ENCODE peak calls at places on chromosomes 7 and 10, in four cellular contexts. B, W, D and E are unnamed samples.

GRCh38 chr7:132242192-132242812 is 334.0 kb downstream of the PLXNA4 start:
- DNase-seq in B (no peak), W (no peak), D (no peak), E (no peak)

GRCh38 chr10:58932821-58933314 is 243.6 kb upstream of the PHYHIPL start:
- DNase-seq in B (no peak), W (no peak), D (no peak), E (no peak)

GRCh38 chr7:20417260-20417659 is 86.6 kb downstream of the ITGB8 start:
- DNase-seq in B (no peak), W (no peak), D (no peak), E (no peak)

GRCh38 chr10:45432700-45433472 is 58.9 kb downstream of the ALOX5 start:
- DNase-seq in B (no peak), W (no peak), D (no peak), E (no peak)

GRCh38 chr10:73781879-73782748 is at the start of gene CHCHD1:
- DNase-seq in B (peak; percentile 82), W (peak; percentile 88), D (peak; percentile 80), E (peak; percentile 91)

GRCh38 chr7:157837561-157837960 is 500.8 kb downstream of the DNAJB6 start:
- DNase-seq in B (no peak), W (no peak), D (no peak), E (no peak)

GRCh38 chr10:31353574-31353973 is 34.6 kb downstream of the ZEB1 start:
- DNase-seq in B (no peak), W (no peak), D (peak; percentile 46), E (no peak)

GRCh38 chr10:71431945-71432905 is 35.5 kb downstream of the CDH23 start:
- DNase-seq in B (peak; percentile 43), W (peak; percentile 48), D (no peak), E (peak; percentile 34)

GRCh38 chr10:92756233-92757065 is 66.7 kb downstream of the HHEX start:
- DNase-seq in B (no peak), W (peak; percentile 75), D (peak; percentile 92), E (no peak)

GRCh38 chr10:132448248-132448731 is 51.3 kb downstream of the PWWP2B start:
- DNase-seq in B (peak; percentile 84), W (peak; percentile 81), D (no peak), E (peak; percentile 86)

GRCh38 chr10:113006656-113007342 is 56.8 kb downstream of the TCF7L2 start:
- DNase-seq in B (no peak), W (no peak), D (no peak), E (no peak)

GRCh38 chr7:106418094-106418493 is 133.3 kb upstream of the NAMPT start:
- DNase-seq in B (no peak), W (no peak), D (no peak), E (no peak)

GRCh38 chr10:13794982-13795381 is 208.2 kb downstream of the PRPF18 start:
- DNase-seq in B (no peak), W (no peak), D (no peak), E (no peak)

GRCh38 chr10:522350-522749 is 167.1 kb downstream of the DIP2C start:
- DNase-seq in B (no peak), W (no peak), D (no peak), E (peak; percentile 42)

GRCh38 chr10:92068900-92069299 is 145.3 kb downstream of the BTAF1 start:
- DNase-seq in B (no peak), W (no peak), D (no peak), E (no peak)

GRCh38 chr10:121448768-121449456 is 149.3 kb downstream of the FGFR2 start:
- DNase-seq in B (no peak), W (no peak), D (no peak), E (no peak)
- TF ChIP-seq CTCF in B (no peak), W (no peak), D (no peak), E (no peak)

DNA sequence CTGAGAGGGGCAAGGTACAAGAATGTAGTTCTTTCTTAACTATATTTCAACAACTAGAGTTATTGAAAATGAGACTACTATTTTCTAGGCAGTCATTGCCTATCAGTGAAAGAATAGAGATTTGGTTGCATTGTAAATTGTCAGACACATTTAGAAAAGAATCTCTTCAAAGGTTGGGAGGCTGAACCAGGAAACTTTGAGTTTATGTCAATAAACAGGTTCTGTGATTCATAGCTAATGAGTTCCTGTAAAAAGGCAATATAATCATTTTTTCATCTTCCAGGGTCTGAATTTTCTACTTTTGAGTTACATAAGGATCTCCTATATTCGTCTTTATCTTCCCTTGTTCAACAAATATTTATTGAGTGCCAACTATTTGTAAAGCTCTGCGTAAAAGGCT is 47.1 kb downstream of the MAGI2 start:
- DNase-seq in B (no peak), W (no peak), D (peak; percentile 3), E (no peak)
- TF ChIP-seq FOXJ3 in B (no peak), W (no peak), D (no peak), E (no peak)

GRCh38 chr10:24574578-24575155 is 149.0 kb downstream of the ARHGAP21 start:
- DNase-seq in B (no peak), W (peak; percentile 72), D (no peak), E (no peak)
- TF ChIP-seq CTCF in B (no peak), W (no peak), D (no peak), E (no peak)

GRCh38 chr10:93993414-93993781 is 333 bp upstream of the PLCE1 start:
- DNase-seq in B (no peak), W (no peak), D (no peak), E (no peak)
- TF ChIP-seq FOXJ3 in B (no peak), W (no peak), D (no peak), E (no peak)

DNA sequence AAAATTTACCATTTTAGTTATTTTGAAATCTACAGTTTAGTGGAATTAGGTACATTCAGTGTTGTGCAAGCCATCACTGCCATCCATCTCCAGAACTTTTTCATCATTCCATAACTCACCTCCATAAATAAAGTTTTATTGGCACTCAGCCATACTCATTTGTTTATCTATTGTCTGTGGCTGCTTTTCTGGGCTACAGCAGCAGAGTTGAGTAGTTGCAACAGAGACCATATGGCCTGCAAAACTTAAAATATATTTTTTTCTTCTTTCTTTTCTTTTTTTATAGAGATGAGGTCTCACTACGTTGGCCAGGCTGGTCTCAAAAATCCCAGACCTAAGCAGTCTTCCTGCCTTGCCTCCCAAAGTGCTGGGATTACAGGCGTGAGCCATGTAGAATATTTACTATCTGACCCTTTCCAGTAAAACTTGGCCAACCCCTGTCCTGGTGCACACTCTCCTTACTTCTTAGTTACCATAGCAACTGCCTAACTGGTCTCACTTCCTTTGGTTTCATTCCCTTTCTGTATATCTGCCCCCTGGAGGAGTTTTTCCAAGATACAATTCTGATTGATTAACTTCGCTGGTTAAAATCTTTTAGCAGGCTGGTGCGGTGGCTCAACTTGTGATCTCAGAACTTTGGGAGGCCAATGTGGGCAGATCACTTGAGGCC is 133.2 kb downstream of the CUX1 start:
- DNase-seq in B (no peak), W (peak; percentile 79), D (no peak), E (no peak)
- TF ChIP-seq CTCF in B (no peak), W (no peak), D (no peak), E (peak; percentile 61)

GRCh38 chr7:83038787-83039186 is 123.9 kb downstream of the PCLO start:
- DNase-seq in B (no peak), W (no peak), D (no peak), E (no peak)
- TF ChIP-seq FOXJ3 in B (no peak), W (no peak), D (no peak), E (no peak)

GRCh38 chr10:124417846-124418725 is 637 bp downstream of the OAT start:
- DNase-seq in B (peak; percentile 59), W (no peak), D (peak; percentile 16), E (peak; percentile 83)

GRCh38 chr10:124419635-124420034 is 912 bp upstream of the OAT start:
- DNase-seq in B (no peak), W (no peak), D (no peak), E (no peak)

GRCh38 chr10:124420254-124420653 is 1.5 kb upstream of the OAT start:
- DNase-seq in B (no peak), W (peak; percentile 28), D (no peak), E (no peak)

GRCh38 chr10:124416733-124417132 is 2.0 kb downstream of the OAT start:
- DNase-seq in B (no peak), W (no peak), D (peak; percentile 74), E (no peak)

DNA sequence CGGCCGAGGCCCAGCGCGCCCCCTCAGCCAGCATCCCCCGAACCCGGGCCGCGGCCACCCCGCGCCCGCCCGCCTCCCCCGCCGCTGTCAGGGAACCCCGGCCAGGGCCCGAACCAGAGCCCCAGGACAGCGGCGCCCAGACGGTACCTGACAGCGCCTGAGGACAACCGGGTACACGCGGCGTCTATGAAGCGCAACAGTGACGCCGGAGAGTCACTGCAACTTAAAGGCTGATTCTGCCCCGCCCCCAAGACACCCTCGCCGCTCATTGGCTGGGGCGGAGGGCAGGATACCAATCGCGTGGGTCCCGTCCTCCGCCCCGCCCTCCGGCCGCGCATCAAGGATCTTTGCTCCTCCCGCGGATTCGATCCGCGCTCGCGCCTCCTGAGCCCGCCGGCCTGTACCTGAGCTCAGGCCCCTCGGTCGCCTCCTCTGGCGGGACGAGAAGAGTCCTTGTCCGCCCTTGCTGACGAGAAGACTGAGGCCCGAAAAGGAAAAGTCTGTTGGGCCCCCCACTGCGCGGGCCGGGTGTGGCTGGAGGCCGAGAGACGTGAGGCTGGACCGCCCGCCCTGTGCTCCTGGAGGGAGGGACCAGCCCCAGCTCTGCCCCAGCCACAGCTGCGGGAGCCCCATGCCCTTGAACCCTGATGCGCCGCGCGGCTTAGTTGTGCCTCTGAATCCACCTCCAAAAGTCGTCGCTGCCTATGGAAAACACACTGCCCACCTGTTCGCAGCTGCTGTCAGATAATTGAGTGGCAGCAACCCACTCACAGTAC is at the start of gene OAT:
- DNase-seq in B (peak; percentile 99), W (peak; percentile 91), D (peak; percentile 93), E (peak; percentile 99)
- TF ChIP-seq CTCF in B (no peak), W (peak; percentile 41), D (peak; percentile 48), E (peak; percentile 11)

DNA sequence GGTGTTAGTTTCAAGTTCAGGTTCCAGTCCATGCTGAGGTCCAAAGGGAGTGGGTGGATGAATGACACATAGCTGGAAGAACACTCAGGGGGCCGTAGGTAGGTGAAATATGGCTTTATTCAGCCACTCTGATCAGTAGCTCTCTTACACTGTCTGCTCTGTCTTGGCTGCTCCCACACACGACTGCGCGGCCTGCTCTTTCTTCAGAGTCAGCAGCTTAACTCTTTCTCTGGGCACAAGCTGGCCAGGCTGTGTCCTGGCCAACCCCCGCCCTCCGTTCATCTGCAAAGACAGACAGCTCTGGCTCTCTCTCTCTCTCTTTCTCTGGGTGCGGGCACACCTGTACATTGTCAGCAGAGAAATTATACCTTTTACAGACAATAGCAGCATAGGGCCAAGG is 317.4 kb upstream of the SORCS1 start:
- DNase-seq in B (no peak), W (no peak), D (no peak), E (no peak)
- TF ChIP-seq FOXJ3 in B (no peak), W (no peak), D (no peak), E (no peak)

GRCh38 chr10:29239569-29240472 is 49.0 kb upstream of the LYZL1 start:
- DNase-seq in B (peak; percentile 71), W (peak; percentile 52), D (peak; percentile 57), E (peak; percentile 52)
- TF ChIP-seq CTCF in B (peak; percentile 69), W (peak; percentile 84), D (peak; percentile 90), E (peak; percentile 55)